ENCODE peak calls at places on chromosome 11, in five cellular contexts. U, J, Z, H and K are unnamed samples. For H3K27me3, the result is how much of the 10 kb centered on the place peaks cover.

GRCh38 chr11:59668188-59668949 is 468 bp downstream of the PATL1 start:
- DNase-seq in H (peak), U (peak), J (peak), Z (no peak), K (peak)

GRCh38 chr11:69232821-69233760 is 60.9 kb upstream of the MYEOV start:
- DNase-seq in J (peak), U (no peak), Z (peak), H (no peak), K (no peak)

GRCh38 chr11:95442531-95443050 is 211.6 kb upstream of the SESN3 start:
- DNase-seq in Z (no peak), H (no peak), U (no peak), J (no peak), K (no peak)

GRCh38 chr11:14380947-14381555 is 22.1 kb upstream of the RRAS2 start:
- DNase-seq in J (peak), U (peak), H (peak), Z (peak), K (peak)

GRCh38 chr11:98069861-98070260 is 950.9 kb upstream of the CNTN5 start:
- DNase-seq in H (no peak), J (no peak), Z (no peak), U (no peak), K (no peak)

GRCh38 chr11:40877981-40878380 is 581.5 kb downstream of the LRRC4C start:
- DNase-seq in H (no peak), Z (no peak), J (no peak), U (no peak), K (no peak)

GRCh38 chr11:44817207-44817944 is 90.6 kb downstream of the TSPAN18 start:
- DNase-seq in H (no peak), U (peak), Z (no peak), J (no peak), K (no peak)

GRCh38 chr11:12205330-12205729 is 94.9 kb downstream of the MICAL2 start:
- DNase-seq in U (no peak), H (no peak), J (no peak), Z (no peak), K (no peak)

GRCh38 chr11:13166036-13166435 is 111.6 kb upstream of the BMAL1 start:
- DNase-seq in Z (no peak), U (no peak), H (no peak), J (no peak), K (no peak)

GRCh38 chr11:20563871-20564270 is 35.5 kb upstream of the SLC6A5 start:
- DNase-seq in Z (no peak), J (no peak), U (no peak), H (no peak), K (no peak)

GRCh38 chr11:112941096-112941495 is 20.1 kb upstream of the NCAM1 start:
- DNase-seq in H (no peak), U (no peak), J (no peak), Z (no peak), K (no peak)

GRCh38 chr11:78560826-78561484 is 13.7 kb downstream of the NARS2 start:
- DNase-seq in H (no peak), J (no peak), U (no peak), Z (no peak), K (no peak)

GRCh38 chr11:110991621-110992355 is 253.7 kb upstream of the POU2AF2 start:
- DNase-seq in U (no peak), Z (no peak), H (no peak), J (no peak), K (no peak)

GRCh38 chr11:110134120-110134519 is 40.9 kb downstream of the ZC3H12C start:
- DNase-seq in Z (no peak), H (no peak), J (no peak), U (no peak), K (no peak)

GRCh38 chr11:12517306-12517705 is 139.9 kb downstream of the PARVA start:
- DNase-seq in Z (no peak), J (no peak), U (no peak), H (no peak), K (no peak)

GRCh38 chr11:44372989-44373388 is 63.0 kb upstream of the ALX4 start:
- DNase-seq in Z (no peak), J (no peak), U (no peak), H (no peak), K (no peak)

GRCh38 chr11:13109616-13110015 is 100.5 kb downstream of the RASSF10 start:
- DNase-seq in J (no peak), U (no peak), Z (no peak), H (no peak), K (no peak)

GRCh38 chr11:70103256-70103975 is 25.3 kb downstream of the ANO1 start:
- DNase-seq in Z (no peak), H (no peak), U (no peak), J (no peak), K (peak)

DNA sequence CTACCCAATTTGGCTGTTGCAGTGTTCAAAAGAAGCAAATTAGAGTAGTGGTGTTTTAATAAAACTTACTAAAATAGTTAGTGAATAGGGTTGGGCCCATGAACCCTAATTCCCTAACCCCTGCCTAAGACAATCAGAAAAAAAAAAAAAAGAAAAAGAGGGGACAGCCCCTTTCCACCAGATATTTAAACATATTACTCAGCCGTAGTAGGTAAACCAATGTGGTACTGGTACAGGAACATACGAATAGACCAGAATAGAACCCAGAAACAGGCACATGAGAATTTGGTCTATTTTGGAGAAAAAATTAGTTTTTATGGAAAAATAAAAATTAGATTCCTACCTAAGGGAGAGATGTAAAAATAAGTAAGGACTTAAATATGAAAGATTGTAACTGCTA is 38.6 kb downstream of the MMP7 start:
- DNase-seq in H (no peak), Z (no peak), U (no peak), J (no peak), K (no peak)
- H3K27ac ChIP-seq in H (no peak), Z (no peak), U (no peak), J (no peak), K (no peak)

DNA sequence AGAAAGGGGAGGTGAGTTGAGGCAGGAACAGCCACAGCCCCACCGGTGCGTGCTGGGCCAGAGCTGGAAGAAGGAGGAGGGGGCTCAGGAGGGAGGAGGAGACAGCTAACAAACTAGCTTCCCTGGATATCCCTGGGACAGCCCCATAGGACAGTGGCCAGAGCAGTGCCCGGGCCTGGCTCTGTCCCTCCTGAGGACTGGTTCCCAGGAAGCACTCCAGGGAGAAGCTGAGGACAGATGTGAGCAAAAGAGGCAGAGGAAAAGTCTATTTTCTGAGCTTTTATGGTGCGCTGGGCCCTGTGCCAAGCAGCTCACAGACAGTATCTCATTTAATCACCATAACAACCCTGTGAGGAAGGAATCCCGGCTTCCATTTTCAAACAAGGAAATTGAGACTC is 8.3 kb downstream of the DCHS1 start:
- DNase-seq in H (no peak), Z (no peak), J (no peak), U (no peak), K (no peak)
- H3K27me3 ChIP-seq in H (under half), Z (under half), J (under half), U (under half), K (under half)

GRCh38 chr11:48051217-48051848 is 71.0 kb downstream of the PTPRJ start:
- DNase-seq in H (no peak), J (no peak), Z (no peak), U (no peak), K (no peak)
- H3K27ac ChIP-seq in H (peak), J (peak), Z (no peak), U (peak), K (no peak)

GRCh38 chr11:122109932-122110331 is 6.1 kb downstream of the BLID start:
- DNase-seq in U (no peak), Z (no peak), J (no peak), H (no peak), K (no peak)
- H3K27me3 ChIP-seq in U (under half), Z (under half), J (under half), H (under half), K (under half)

GRCh38 chr11:115848614-115849013 is 344.4 kb upstream of the CADM1 start:
- DNase-seq in U (no peak), H (no peak), J (no peak), Z (no peak), K (no peak)
- H3K27ac ChIP-seq in U (no peak), H (no peak), J (no peak), Z (no peak), K (no peak)

DNA sequence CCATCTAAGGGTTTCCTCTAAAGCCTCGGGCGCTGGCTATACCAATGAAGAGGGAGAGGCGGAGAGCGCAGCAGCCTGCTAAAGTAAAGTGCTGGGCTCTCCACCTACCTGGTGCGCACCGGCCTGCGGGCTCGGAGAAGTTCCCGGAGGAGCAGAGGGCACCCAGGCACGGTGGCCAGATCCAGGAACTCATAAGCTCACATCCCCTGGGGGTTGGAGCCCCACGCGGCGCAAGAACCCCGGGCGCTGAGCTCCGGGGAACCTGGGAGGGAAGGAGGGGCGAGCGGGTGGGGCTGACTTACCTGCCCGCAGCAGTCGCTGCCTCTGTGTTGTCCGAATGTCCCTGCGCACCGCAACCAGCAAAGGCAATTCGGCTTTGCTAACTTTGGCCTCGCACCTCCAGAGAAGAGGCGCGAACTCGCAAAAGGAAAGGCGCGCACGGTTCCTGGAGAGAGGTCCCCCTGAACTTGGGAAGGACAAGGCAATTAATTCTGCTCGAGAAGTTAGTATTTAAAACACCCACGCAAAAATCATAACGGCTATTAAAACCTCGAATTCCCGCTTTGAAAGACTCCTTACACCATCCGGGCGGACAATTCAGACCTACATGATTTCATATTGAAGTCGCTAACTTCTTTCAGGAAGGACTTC is 127.6 kb upstream of the C11orf58 start:
- DNase-seq in J (no peak), H (peak), Z (no peak), U (no peak), K (no peak)
- H3K27me3 ChIP-seq in J (under half), H (half or more), Z (half or more), U (half or more), K (under half)

GRCh38 chr11:10651579-10652361 is 41.8 kb downstream of the IRAG1 start:
- DNase-seq in Z (no peak), H (no peak), U (peak), J (no peak), K (no peak)

GRCh38 chr11:10646956-10647355 is 46.6 kb downstream of the IRAG1 start:
- DNase-seq in J (no peak), H (no peak), Z (no peak), U (peak), K (no peak)

GRCh38 chr11:10650630-10651029 is 42.9 kb downstream of the IRAG1 start:
- DNase-seq in J (no peak), H (no peak), U (peak), Z (no peak), K (no peak)

GRCh38 chr11:10650166-10650565 is 43.4 kb downstream of the IRAG1 start:
- DNase-seq in J (no peak), Z (no peak), H (no peak), U (no peak), K (no peak)

GRCh38 chr11:10648896-10649295 is 44.7 kb downstream of the IRAG1 start:
- DNase-seq in Z (no peak), H (no peak), U (peak), J (no peak), K (no peak)
- H3K27ac ChIP-seq in Z (no peak), H (no peak), U (no peak), J (no peak), K (no peak)

DNA sequence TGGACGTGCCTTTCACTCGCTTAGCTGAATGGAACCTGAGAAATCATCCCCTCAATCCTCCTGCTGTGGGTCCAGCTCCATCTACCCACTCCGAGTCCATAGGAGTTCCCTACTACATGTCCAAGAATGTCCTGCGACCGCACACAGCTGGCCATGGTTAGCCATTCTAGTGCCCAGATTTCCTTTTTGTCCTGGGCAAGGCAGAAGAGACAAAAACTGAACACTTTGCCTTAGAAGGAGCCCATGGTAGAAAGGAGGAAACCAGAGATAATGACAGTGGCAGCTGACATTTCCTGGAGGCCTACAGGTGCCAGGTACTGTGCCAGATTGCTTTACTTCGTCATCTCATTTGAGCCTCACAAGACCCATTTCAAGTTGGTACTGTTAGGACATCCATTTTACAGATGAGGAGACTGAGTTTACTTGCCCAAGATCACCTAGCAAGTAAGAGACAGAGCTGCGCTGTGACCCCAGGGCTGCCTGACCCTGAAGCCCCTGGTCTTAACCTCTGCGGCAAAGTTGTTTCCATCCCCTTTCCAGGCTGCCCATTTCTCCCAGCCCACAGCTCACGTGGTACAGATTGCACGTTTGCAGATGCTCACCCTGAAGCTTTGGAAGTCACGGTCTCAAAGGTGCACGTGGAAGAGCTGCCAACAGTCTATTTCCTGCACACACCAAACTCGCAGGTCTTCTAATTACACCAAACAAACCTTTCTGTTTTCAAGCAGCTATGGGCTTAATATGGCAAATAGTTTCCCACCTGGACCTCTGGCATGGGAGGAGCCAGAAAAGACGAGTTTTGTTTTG is 112.7 kb downstream of the ZBTB16 start:
- DNase-seq in H (no peak), J (no peak), Z (no peak), U (no peak), K (no peak)
- H3K27me3 ChIP-seq in H (under half), J (under half), Z (under half), U (under half), K (under half)